ENCODE peak calls at places on chromosomes 5 and 9, in seven cellular contexts. One of them, this sample, is unnamed.

GRCh38 chr5:76548525-76549229 is 74.5 kb downstream of the F2RL2 start:
- DNase-seq in A549: no peak
- DNase-seq in astrocyte of the cerebellum: no peak
- DNase-seq in CD8-positive, alpha-beta T cell: no peak
- DNase-seq in Peyer's patch: no peak
- DNase-seq in psoas muscle: no peak
- DNase-seq in fibroblast of mammary gland: no peak
- DNase-seq in this sample: no peak

GRCh38 chr5:144332265-144332664 is 161.6 kb downstream of the KCTD16 start:
- DNase-seq in astrocyte of the cerebellum: no peak
- DNase-seq in A549: peak
- DNase-seq in Peyer's patch: no peak
- DNase-seq in psoas muscle: no peak
- DNase-seq in fibroblast of mammary gland: no peak
- DNase-seq in CD8-positive, alpha-beta T cell: no peak
- DNase-seq in this sample: peak

GRCh38 chr5:52132053-52132452 is 655.7 kb upstream of the ITGA1 start:
- DNase-seq in psoas muscle: no peak
- DNase-seq in A549: no peak
- DNase-seq in astrocyte of the cerebellum: no peak
- DNase-seq in fibroblast of mammary gland: no peak
- DNase-seq in CD8-positive, alpha-beta T cell: no peak
- DNase-seq in Peyer's patch: no peak
- DNase-seq in this sample: no peak

GRCh38 chr5:110458313-110458712 is 268.2 kb downstream of the TMEM232 start:
- DNase-seq in CD8-positive, alpha-beta T cell: no peak
- DNase-seq in psoas muscle: no peak
- DNase-seq in A549: no peak
- DNase-seq in astrocyte of the cerebellum: no peak
- DNase-seq in Peyer's patch: no peak
- DNase-seq in fibroblast of mammary gland: no peak
- DNase-seq in this sample: no peak

GRCh38 chr9:76592105-76593010 is 133.4 kb downstream of the GCNT1 start:
- DNase-seq in psoas muscle: no peak
- DNase-seq in fibroblast of mammary gland: peak
- DNase-seq in Peyer's patch: no peak
- DNase-seq in CD8-positive, alpha-beta T cell: no peak
- DNase-seq in astrocyte of the cerebellum: peak
- DNase-seq in A549: no peak
- DNase-seq in this sample: peak

GRCh38 chr5:138564242-138564641 is 11.0 kb downstream of the HSPA9 start:
- DNase-seq in psoas muscle: no peak
- DNase-seq in Peyer's patch: no peak
- DNase-seq in A549: no peak
- DNase-seq in CD8-positive, alpha-beta T cell: no peak
- DNase-seq in astrocyte of the cerebellum: no peak
- DNase-seq in fibroblast of mammary gland: no peak
- DNase-seq in this sample: no peak

GRCh38 chr9:100306283-100306682 is 46.5 kb downstream of the TEX10 start:
- DNase-seq in fibroblast of mammary gland: no peak
- DNase-seq in Peyer's patch: no peak
- DNase-seq in A549: no peak
- DNase-seq in CD8-positive, alpha-beta T cell: no peak
- DNase-seq in astrocyte of the cerebellum: no peak
- DNase-seq in psoas muscle: no peak
- DNase-seq in this sample: no peak

GRCh38 chr9:72441296-72442211 is 76.5 kb upstream of the ZFAND5 start:
- DNase-seq in CD8-positive, alpha-beta T cell: no peak
- DNase-seq in psoas muscle: no peak
- DNase-seq in Peyer's patch: no peak
- DNase-seq in astrocyte of the cerebellum: no peak
- DNase-seq in fibroblast of mammary gland: no peak
- DNase-seq in A549: peak
- DNase-seq in this sample: no peak

GRCh38 chr5:89255845-89256463 is 373.0 kb upstream of the MEF2C start:
- DNase-seq in astrocyte of the cerebellum: peak
- DNase-seq in Peyer's patch: no peak
- DNase-seq in psoas muscle: no peak
- DNase-seq in A549: peak
- DNase-seq in fibroblast of mammary gland: peak
- DNase-seq in CD8-positive, alpha-beta T cell: no peak
- DNase-seq in this sample: peak

GRCh38 chr9:27496134-27496504 is 28.0 kb upstream of the IFNK start:
- DNase-seq in psoas muscle: no peak
- DNase-seq in A549: no peak
- DNase-seq in fibroblast of mammary gland: no peak
- DNase-seq in Peyer's patch: no peak
- DNase-seq in astrocyte of the cerebellum: no peak
- DNase-seq in CD8-positive, alpha-beta T cell: no peak
- DNase-seq in this sample: peak

GRCh38 chr9:31013371-31013770 is 1371.1 kb upstream of the ACO1 start:
- DNase-seq in CD8-positive, alpha-beta T cell: no peak
- DNase-seq in astrocyte of the cerebellum: peak
- DNase-seq in psoas muscle: no peak
- DNase-seq in fibroblast of mammary gland: no peak
- DNase-seq in Peyer's patch: no peak
- DNase-seq in A549: no peak
- DNase-seq in this sample: no peak

GRCh38 chr5:150130493-150130922 is 25.1 kb downstream of the PDGFRB start:
- DNase-seq in CD8-positive, alpha-beta T cell: no peak
- DNase-seq in psoas muscle: no peak
- DNase-seq in astrocyte of the cerebellum: no peak
- DNase-seq in Peyer's patch: no peak
- DNase-seq in A549: no peak
- DNase-seq in fibroblast of mammary gland: no peak
- DNase-seq in this sample: no peak

GRCh38 chr9:118938581-118938980 is 430.7 kb downstream of the BRINP1 start:
- DNase-seq in psoas muscle: no peak
- DNase-seq in CD8-positive, alpha-beta T cell: no peak
- DNase-seq in A549: no peak
- DNase-seq in astrocyte of the cerebellum: no peak
- DNase-seq in Peyer's patch: no peak
- DNase-seq in fibroblast of mammary gland: no peak
- DNase-seq in this sample: no peak

GRCh38 chr9:122065923-122066629 is 27.0 kb downstream of the TTLL11 start:
- DNase-seq in psoas muscle: no peak
- DNase-seq in Peyer's patch: no peak
- DNase-seq in CD8-positive, alpha-beta T cell: no peak
- DNase-seq in fibroblast of mammary gland: no peak
- DNase-seq in A549: no peak
- DNase-seq in astrocyte of the cerebellum: no peak
- DNase-seq in this sample: peak

GRCh38 chr5:157345485-157345884 is 79.6 kb downstream of the CYFIP2 start:
- DNase-seq in A549: no peak
- DNase-seq in psoas muscle: no peak
- DNase-seq in astrocyte of the cerebellum: no peak
- DNase-seq in CD8-positive, alpha-beta T cell: no peak
- DNase-seq in fibroblast of mammary gland: no peak
- DNase-seq in Peyer's patch: no peak
- DNase-seq in this sample: no peak

GRCh38 chr9:25733336-25733982 is 55.2 kb upstream of the TUSC1 start:
- DNase-seq in A549: no peak
- DNase-seq in fibroblast of mammary gland: no peak
- DNase-seq in Peyer's patch: no peak
- DNase-seq in astrocyte of the cerebellum: no peak
- DNase-seq in psoas muscle: no peak
- DNase-seq in CD8-positive, alpha-beta T cell: no peak
- DNase-seq in this sample: no peak

GRCh38 chr5:52876456-52876855 is 88.7 kb downstream of the ITGA1 start:
- DNase-seq in A549: no peak
- DNase-seq in fibroblast of mammary gland: no peak
- DNase-seq in astrocyte of the cerebellum: no peak
- DNase-seq in CD8-positive, alpha-beta T cell: no peak
- DNase-seq in psoas muscle: no peak
- DNase-seq in Peyer's patch: no peak
- DNase-seq in this sample: peak

GRCh38 chr5:167280111-167280510 is 1011.3 kb upstream of the WWC1 start:
- DNase-seq in fibroblast of mammary gland: no peak
- DNase-seq in astrocyte of the cerebellum: no peak
- DNase-seq in Peyer's patch: no peak
- DNase-seq in psoas muscle: no peak
- DNase-seq in CD8-positive, alpha-beta T cell: no peak
- DNase-seq in A549: no peak
- DNase-seq in this sample: no peak

GRCh38 chr5:45355189-45355992 is 340.8 kb downstream of the HCN1 start:
- DNase-seq in fibroblast of mammary gland: no peak
- DNase-seq in psoas muscle: no peak
- DNase-seq in Peyer's patch: no peak
- DNase-seq in CD8-positive, alpha-beta T cell: no peak
- DNase-seq in A549: no peak
- DNase-seq in astrocyte of the cerebellum: no peak
- DNase-seq in this sample: no peak

GRCh38 chr9:129270903-129271431 is 92.9 kb upstream of the IER5L start:
- DNase-seq in astrocyte of the cerebellum: peak
- DNase-seq in Peyer's patch: peak
- DNase-seq in CD8-positive, alpha-beta T cell: no peak
- DNase-seq in A549: no peak
- DNase-seq in fibroblast of mammary gland: peak
- DNase-seq in psoas muscle: peak
- DNase-seq in this sample: peak

GRCh38 chr5:174003795-174004194 is 14.8 kb downstream of the C5orf47 start:
- DNase-seq in psoas muscle: no peak
- DNase-seq in CD8-positive, alpha-beta T cell: no peak
- DNase-seq in fibroblast of mammary gland: no peak
- DNase-seq in A549: no peak
- DNase-seq in astrocyte of the cerebellum: no peak
- DNase-seq in Peyer's patch: no peak
- DNase-seq in this sample: no peak

GRCh38 chr5:170945275-170945674 is 83.5 kb downstream of the RANBP17 start:
- DNase-seq in Peyer's patch: no peak
- DNase-seq in astrocyte of the cerebellum: no peak
- DNase-seq in psoas muscle: no peak
- DNase-seq in CD8-positive, alpha-beta T cell: no peak
- DNase-seq in fibroblast of mammary gland: no peak
- DNase-seq in A549: no peak
- DNase-seq in this sample: no peak

GRCh38 chr9:114038724-114039313 is 39.3 kb downstream of the AMBP start:
- DNase-seq in CD8-positive, alpha-beta T cell: no peak
- DNase-seq in A549: no peak
- DNase-seq in astrocyte of the cerebellum: no peak
- DNase-seq in psoas muscle: no peak
- DNase-seq in fibroblast of mammary gland: no peak
- DNase-seq in Peyer's patch: peak
- DNase-seq in this sample: no peak

GRCh38 chr5:116990010-116990409 is 415.4 kb upstream of the SEMA6A start:
- DNase-seq in CD8-positive, alpha-beta T cell: no peak
- DNase-seq in fibroblast of mammary gland: no peak
- DNase-seq in Peyer's patch: no peak
- DNase-seq in A549: no peak
- DNase-seq in astrocyte of the cerebellum: no peak
- DNase-seq in psoas muscle: no peak
- DNase-seq in this sample: no peak

GRCh38 chr9:70374962-70375618 is 39.4 kb downstream of the KLF9 start:
- DNase-seq in CD8-positive, alpha-beta T cell: no peak
- DNase-seq in astrocyte of the cerebellum: no peak
- DNase-seq in psoas muscle: no peak
- DNase-seq in Peyer's patch: no peak
- DNase-seq in A549: no peak
- DNase-seq in fibroblast of mammary gland: no peak
- DNase-seq in this sample: no peak

GRCh38 chr5:54909911-54910870 is 75.2 kb downstream of the ESM1 start:
- DNase-seq in A549: no peak
- DNase-seq in CD8-positive, alpha-beta T cell: no peak
- DNase-seq in fibroblast of mammary gland: peak
- DNase-seq in astrocyte of the cerebellum: peak
- DNase-seq in psoas muscle: no peak
- DNase-seq in Peyer's patch: no peak
- DNase-seq in this sample: peak

GRCh38 chr9:26656003-26656940 is 236.3 kb downstream of the CAAP1 start:
- DNase-seq in CD8-positive, alpha-beta T cell: no peak
- DNase-seq in fibroblast of mammary gland: peak
- DNase-seq in A549: peak
- DNase-seq in psoas muscle: no peak
- DNase-seq in astrocyte of the cerebellum: no peak
- DNase-seq in Peyer's patch: no peak
- DNase-seq in this sample: peak

GRCh38 chr9:131237311-131237710 is 39.0 kb downstream of the FAM78A start:
- DNase-seq in A549: no peak
- DNase-seq in astrocyte of the cerebellum: no peak
- DNase-seq in CD8-positive, alpha-beta T cell: no peak
- DNase-seq in fibroblast of mammary gland: no peak
- DNase-seq in Peyer's patch: no peak
- DNase-seq in psoas muscle: no peak
- DNase-seq in this sample: no peak
- H3K4me3 ChIP-seq in A549: no peak
- H3K4me3 ChIP-seq in astrocyte of the cerebellum: no peak
- H3K4me3 ChIP-seq in CD8-positive, alpha-beta T cell: no peak
- H3K4me3 ChIP-seq in fibroblast of mammary gland: no peak
- H3K4me3 ChIP-seq in Peyer's patch: no peak
- H3K4me3 ChIP-seq in psoas muscle: no peak
- H3K4me3 ChIP-seq in this sample: no peak

GRCh38 chr9:93036887-93037475 is 21.5 kb upstream of the SUSD3 start:
- DNase-seq in psoas muscle: no peak
- DNase-seq in CD8-positive, alpha-beta T cell: no peak
- DNase-seq in A549: no peak
- DNase-seq in Peyer's patch: no peak
- DNase-seq in astrocyte of the cerebellum: no peak
- DNase-seq in fibroblast of mammary gland: no peak
- DNase-seq in this sample: no peak
- TF ChIP-seq CTCF in psoas muscle: no peak
- TF ChIP-seq CTCF in CD8-positive, alpha-beta T cell: no peak
- TF ChIP-seq CTCF in A549: no peak
- TF ChIP-seq CTCF in Peyer's patch: no peak
- TF ChIP-seq CTCF in astrocyte of the cerebellum: peak
- TF ChIP-seq CTCF in fibroblast of mammary gland: no peak
- TF ChIP-seq CTCF in this sample: peak

GRCh38 chr5:11334404-11334803 is 569.8 kb downstream of the CTNND2 start:
- DNase-seq in CD8-positive, alpha-beta T cell: no peak
- DNase-seq in astrocyte of the cerebellum: no peak
- DNase-seq in A549: peak
- DNase-seq in psoas muscle: no peak
- DNase-seq in fibroblast of mammary gland: no peak
- DNase-seq in Peyer's patch: no peak
- DNase-seq in this sample: no peak

GRCh38 chr5:11335881-11336760 is 568.1 kb downstream of the CTNND2 start:
- DNase-seq in astrocyte of the cerebellum: no peak
- DNase-seq in CD8-positive, alpha-beta T cell: no peak
- DNase-seq in A549: no peak
- DNase-seq in Peyer's patch: no peak
- DNase-seq in psoas muscle: no peak
- DNase-seq in fibroblast of mammary gland: no peak
- DNase-seq in this sample: no peak
- H3K4me3 ChIP-seq in astrocyte of the cerebellum: no peak
- H3K4me3 ChIP-seq in CD8-positive, alpha-beta T cell: no peak
- H3K4me3 ChIP-seq in A549: no peak
- H3K4me3 ChIP-seq in Peyer's patch: no peak
- H3K4me3 ChIP-seq in psoas muscle: no peak
- H3K4me3 ChIP-seq in fibroblast of mammary gland: no peak
- H3K4me3 ChIP-seq in this sample: no peak

GRCh38 chr5:102418531-102418930 is 80.3 kb downstream of the SLCO6A1 start:
- DNase-seq in psoas muscle: no peak
- DNase-seq in CD8-positive, alpha-beta T cell: no peak
- DNase-seq in fibroblast of mammary gland: no peak
- DNase-seq in A549: no peak
- DNase-seq in Peyer's patch: no peak
- DNase-seq in astrocyte of the cerebellum: no peak
- DNase-seq in this sample: no peak

DNA sequence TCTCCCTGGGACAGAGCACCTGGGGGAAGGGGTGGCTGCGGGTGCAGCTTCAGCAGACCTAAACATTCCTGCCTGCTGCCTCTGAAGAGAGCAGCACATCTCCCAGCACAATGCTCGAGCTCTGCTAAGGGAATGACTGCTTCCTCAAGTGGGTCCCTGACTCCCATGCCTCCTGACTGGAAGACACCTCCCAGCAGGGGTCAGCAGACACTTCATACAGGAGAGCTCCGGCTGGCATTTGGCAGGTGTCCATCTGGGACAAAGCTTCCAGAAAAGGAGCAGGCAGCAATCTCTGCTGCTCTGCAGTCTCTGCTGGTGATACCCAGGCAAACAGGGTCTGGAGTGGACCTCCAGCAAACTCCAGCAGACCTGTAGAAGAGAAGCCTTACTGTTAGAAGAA is 77.2 kb downstream of the SLCO6A1 start:
- DNase-seq in fibroblast of mammary gland: no peak
- DNase-seq in Peyer's patch: no peak
- DNase-seq in psoas muscle: no peak
- DNase-seq in astrocyte of the cerebellum: no peak
- DNase-seq in CD8-positive, alpha-beta T cell: no peak
- DNase-seq in A549: peak
- DNase-seq in this sample: no peak
- TF ChIP-seq CTCF in fibroblast of mammary gland: no peak
- TF ChIP-seq CTCF in Peyer's patch: no peak
- TF ChIP-seq CTCF in psoas muscle: no peak
- TF ChIP-seq CTCF in astrocyte of the cerebellum: no peak
- TF ChIP-seq CTCF in CD8-positive, alpha-beta T cell: no peak
- TF ChIP-seq CTCF in A549: no peak
- TF ChIP-seq CTCF in this sample: no peak